ENCODE peak calls at places on chromosomes 6 and 20, in ten cellular contexts. I, W, S, U, Y, H, Q, E, P and F are unnamed samples.

GRCh38 chr6:22764521-22764920 is 195.2 kb downstream of the HDGFL1 start:
- DNase-seq in I (no peak), W (no peak), S (no peak), U (no peak), Y (no peak), H (no peak), Q (no peak), E (no peak), P (no peak), F (no peak)

GRCh38 chr6:137692806-137693205 is 174.3 kb upstream of the TNFAIP3 start:
- DNase-seq in I (no peak), W (no peak), S (no peak), U (no peak), Y (no peak), H (no peak), Q (no peak), E (peak), P (no peak), F (no peak)

GRCh38 chr6:157036245-157036681 is 259.1 kb downstream of the ARID1B start:
- DNase-seq in I (peak), W (no peak), S (no peak), U (no peak), Y (no peak), H (no peak), Q (no peak), E (no peak), P (no peak), F (peak)

GRCh38 chr6:15512126-15512525 is 150.7 kb downstream of the DTNBP1 start:
- DNase-seq in I (no peak), W (peak), S (no peak), U (no peak), Y (no peak), H (no peak), Q (no peak), E (no peak), P (peak), F (peak)

GRCh38 chr6:140253096-140253495 is 878.6 kb upstream of the CITED2 start:
- DNase-seq in I (no peak), W (no peak), S (no peak), U (no peak), Y (no peak), H (no peak), Q (no peak), E (no peak), P (no peak), F (no peak)

GRCh38 chr6:5905431-5906339 is 101.0 kb downstream of the NRN1 start:
- DNase-seq in I (no peak), W (peak), S (no peak), U (no peak), Y (peak), H (peak), Q (no peak), E (peak), P (no peak), F (peak)

GRCh38 chr20:9408422-9409300 is 105.7 kb upstream of the LAMP5 start:
- DNase-seq in I (no peak), W (no peak), S (no peak), U (no peak), Y (no peak), H (peak), Q (no peak), E (peak), P (peak), F (no peak)

GRCh38 chr6:11621119-11621518 is 83.6 kb downstream of the TMEM170B start:
- DNase-seq in I (no peak), W (no peak), S (no peak), U (no peak), Y (no peak), H (no peak), Q (no peak), E (no peak), P (peak), F (no peak)

GRCh38 chr6:107489636-107490567 is at the start of gene SOBP:
- DNase-seq in I (no peak), W (peak), S (peak), U (peak), Y (peak), H (no peak), Q (no peak), E (no peak), P (peak), F (peak)

GRCh38 chr6:90406142-90406794 is 109.6 kb upstream of the BACH2 start:
- DNase-seq in I (no peak), W (no peak), S (no peak), U (peak), Y (no peak), H (no peak), Q (no peak), E (peak), P (no peak), F (no peak)

GRCh38 chr6:161162722-161163121 is 111.1 kb downstream of the AGPAT4 start:
- DNase-seq in I (no peak), W (no peak), S (no peak), U (no peak), Y (no peak), H (no peak), Q (no peak), E (no peak), P (no peak), F (no peak)

GRCh38 chr20:53656653-53657288 is 63.1 kb upstream of the ZNF217 start:
- DNase-seq in I (peak), W (no peak), S (no peak), U (no peak), Y (no peak), H (peak), Q (no peak), E (no peak), P (no peak), F (no peak)

GRCh38 chr6:40947876-40948514 is 91.0 kb downstream of the UNC5CL start:
- DNase-seq in I (no peak), W (no peak), S (no peak), U (no peak), Y (no peak), H (no peak), Q (no peak), E (peak), P (no peak), F (no peak)

GRCh38 chr6:53837875-53838806 is 43.3 kb downstream of the LRRC1 start:
- DNase-seq in I (no peak), W (peak), S (no peak), U (no peak), Y (no peak), H (no peak), Q (no peak), E (no peak), P (peak), F (peak)